ENCODE peak calls at places on chromosomes 16 and 17, in five cellular contexts. I is HCEC 1CT, F is lower leg skin, M is left ventricle myocardium inferior, E is WTC11. H is an unnamed sample.

GRCh38 chr16:11032922-11033291 is 88.5 kb downstream of the CLEC16A start:
- DNase-seq in I (peak), F (peak), M (peak), E (no peak), H (no peak)

GRCh38 chr16:74309789-74310781 is 13.5 kb downstream of the PSMD7 start:
- DNase-seq in I (peak), F (no peak), M (no peak), E (no peak), H (peak)

GRCh38 chr17:1532836-1533602 is 16.6 kb upstream of the INPP5K start:
- DNase-seq in I (no peak), F (no peak), M (no peak), E (peak), H (no peak)

GRCh38 chr16:47069291-47069690 is 74.5 kb downstream of the NETO2 start:
- DNase-seq in I (no peak), F (peak), M (no peak), E (no peak), H (no peak)

GRCh38 chr16:9943121-9943520 is 239.1 kb downstream of the GRIN2A start:
- DNase-seq in I (no peak), F (no peak), M (no peak), E (no peak), H (no peak)

GRCh38 chr17:57650548-57650947 is 94.6 kb downstream of the CCDC182 start:
- DNase-seq in I (no peak), F (no peak), M (no peak), E (no peak), H (no peak)

GRCh38 chr17:82320956-82321927 is 3.8 kb upstream of the CD7 start:
- DNase-seq in I (no peak), F (no peak), M (no peak), E (peak), H (no peak)

GRCh38 chr16:12083625-12084024 is 107.1 kb downstream of the SNX29 start:
- DNase-seq in I (no peak), F (peak), M (no peak), E (no peak), H (no peak)

GRCh38 chr16:26645629-26646028 is 421.1 kb upstream of the C16orf82 start:
- DNase-seq in I (no peak), F (no peak), M (no peak), E (peak), H (no peak)

GRCh38 chr16:25066747-25067631 is 44.6 kb upstream of the LCMT1 start:
- DNase-seq in I (peak), F (peak), M (peak), E (peak), H (peak)

GRCh38 chr16:81945665-81946064 is 65.6 kb downstream of the SDR42E1 start:
- DNase-seq in I (peak), F (no peak), M (no peak), E (no peak), H (peak)

GRCh38 chr16:19085679-19086200 is 18.3 kb downstream of the COQ7 start:
- DNase-seq in I (peak), F (peak), M (no peak), E (no peak), H (peak)

GRCh38 chr17:4808378-4808767 is 1.4 kb downstream of the PLD2 start:
- DNase-seq in I (no peak), F (peak), M (peak), E (no peak), H (no peak)

GRCh38 chr16:68086860-68087268 is 1.7 kb downstream of the NFATC3 start:
- DNase-seq in I (peak), F (no peak), M (no peak), E (no peak), H (no peak)

GRCh38 chr16:82476786-82477185 is 150.0 kb upstream of the CDH13 start:
- DNase-seq in I (no peak), F (no peak), M (no peak), E (no peak), H (no peak)

GRCh38 chr16:14372471-14372870 is 257.6 kb downstream of the PARN start:
- DNase-seq in I (no peak), F (no peak), M (no peak), E (peak), H (no peak)

GRCh38 chr17:32350662-32351418 is 883 bp downstream of the ZNF207 start:
- DNase-seq in I (peak), F (no peak), M (no peak), E (no peak), H (peak)